ENCODE peak calls at places on chromosomes 7 and 10, in four cellular contexts. One of them, this sample, is unnamed.

GRCh38 chr10:110694263-110694662 is 50.1 kb downstream of the RBM20 start:
- DNase-seq in fibroblast of lung: no peak
- DNase-seq in stomach: no peak
- DNase-seq in fibroblast of the aortic adventitia: no peak
- DNase-seq in this sample: no peak

GRCh38 chr10:2166061-2166460 is 428.7 kb upstream of the ADARB2 start:
- DNase-seq in fibroblast of lung: no peak
- DNase-seq in fibroblast of the aortic adventitia: no peak
- DNase-seq in stomach: no peak
- DNase-seq in this sample: no peak

GRCh38 chr10:109859221-109859620 is 64.1 kb downstream of the XPNPEP1 start:
- DNase-seq in fibroblast of lung: no peak
- DNase-seq in stomach: no peak
- DNase-seq in fibroblast of the aortic adventitia: no peak
- DNase-seq in this sample: no peak

GRCh38 chr10:22620140-22620857 is 94.1 kb downstream of the PIP4K2A start:
- DNase-seq in fibroblast of the aortic adventitia: peak; percentile 99
- DNase-seq in fibroblast of lung: peak; percentile 98
- DNase-seq in stomach: peak; percentile 61
- DNase-seq in this sample: no peak

GRCh38 chr10:18478354-18478753 is 173.0 kb downstream of the NSUN6 start:
- DNase-seq in stomach: no peak
- DNase-seq in fibroblast of lung: no peak
- DNase-seq in fibroblast of the aortic adventitia: no peak
- DNase-seq in this sample: no peak

GRCh38 chr10:128463991-128464755 is 337.9 kb upstream of the MKI67 start:
- DNase-seq in fibroblast of the aortic adventitia: peak; percentile 14
- DNase-seq in stomach: peak; percentile 36
- DNase-seq in fibroblast of lung: peak; percentile 55
- DNase-seq in this sample: no peak

GRCh38 chr7:33882040-33882800 is 23.1 kb upstream of the BMPER start:
- DNase-seq in fibroblast of the aortic adventitia: peak; percentile 100
- DNase-seq in fibroblast of lung: peak; percentile 60
- DNase-seq in stomach: no peak
- DNase-seq in this sample: no peak

GRCh38 chr10:118383063-118383689 is 41.1 kb upstream of the FAM204A start:
- DNase-seq in fibroblast of the aortic adventitia: no peak
- DNase-seq in stomach: no peak
- DNase-seq in fibroblast of lung: no peak
- DNase-seq in this sample: no peak

GRCh38 chr7:38368191-38368605 is 94.8 kb upstream of the TARP start:
- DNase-seq in stomach: peak; percentile 57
- DNase-seq in fibroblast of the aortic adventitia: peak; percentile 50
- DNase-seq in fibroblast of lung: peak; percentile 57
- DNase-seq in this sample: peak; percentile 21

GRCh38 chr7:121451367-121452073 is 55.4 kb upstream of the FAM3C start:
- DNase-seq in fibroblast of the aortic adventitia: peak; percentile 14
- DNase-seq in stomach: no peak
- DNase-seq in fibroblast of lung: no peak
- DNase-seq in this sample: no peak

GRCh38 chr10:29501692-29502091 is 133.1 kb downstream of the SVIL start:
- DNase-seq in fibroblast of the aortic adventitia: peak; percentile 96
- DNase-seq in stomach: no peak
- DNase-seq in fibroblast of lung: peak; percentile 95
- DNase-seq in this sample: no peak

GRCh38 chr7:5652829-5653228 is 128.6 kb downstream of the RNF216 start:
- DNase-seq in fibroblast of the aortic adventitia: no peak
- DNase-seq in stomach: no peak
- DNase-seq in fibroblast of lung: no peak
- DNase-seq in this sample: no peak

GRCh38 chr10:50618624-50619023 is 5.1 kb downstream of the SGMS1 start:
- DNase-seq in fibroblast of lung: no peak
- DNase-seq in fibroblast of the aortic adventitia: no peak
- DNase-seq in stomach: no peak
- DNase-seq in this sample: no peak

GRCh38 chr7:23254051-23254681 is 7.6 kb downstream of the GPNMB start:
- DNase-seq in fibroblast of the aortic adventitia: no peak
- DNase-seq in fibroblast of lung: peak; percentile 65
- DNase-seq in stomach: no peak
- DNase-seq in this sample: no peak

GRCh38 chr10:115950320-115950719 is 322.7 kb downstream of the GFRA1 start:
- DNase-seq in stomach: no peak
- DNase-seq in fibroblast of lung: peak; percentile 72
- DNase-seq in fibroblast of the aortic adventitia: peak; percentile 90
- DNase-seq in this sample: no peak

GRCh38 chr7:85262891-85263290 is 76.0 kb upstream of the SEMA3D start:
- DNase-seq in fibroblast of the aortic adventitia: no peak
- DNase-seq in fibroblast of lung: no peak
- DNase-seq in stomach: no peak
- DNase-seq in this sample: no peak

GRCh38 chr7:145862212-145862611 is 254.4 kb upstream of the CNTNAP2 start:
- DNase-seq in fibroblast of the aortic adventitia: no peak
- DNase-seq in fibroblast of lung: no peak
- DNase-seq in stomach: no peak
- DNase-seq in this sample: no peak

GRCh38 chr10:100670828-100671479 is 74.4 kb upstream of the PAX2 start:
- DNase-seq in fibroblast of lung: no peak
- DNase-seq in fibroblast of the aortic adventitia: no peak
- DNase-seq in stomach: peak; percentile 28
- DNase-seq in this sample: no peak

GRCh38 chr10:125348536-125348935 is 188.2 kb upstream of the CTBP2 start:
- DNase-seq in fibroblast of the aortic adventitia: no peak
- DNase-seq in stomach: no peak
- DNase-seq in fibroblast of lung: no peak
- DNase-seq in this sample: no peak

GRCh38 chr7:14021069-14021468 is 31.6 kb upstream of the ETV1 start:
- DNase-seq in fibroblast of the aortic adventitia: peak; percentile 62
- DNase-seq in fibroblast of lung: peak; percentile 85
- DNase-seq in stomach: no peak
- DNase-seq in this sample: no peak

GRCh38 chr7:116863168-116863670 is 832 bp downstream of the CAPZA2 start:
- DNase-seq in stomach: no peak
- DNase-seq in fibroblast of lung: peak; percentile 31
- DNase-seq in fibroblast of the aortic adventitia: no peak
- DNase-seq in this sample: no peak

GRCh38 chr10:121838931-121839330 is 88.9 kb downstream of the ATE1 start:
- DNase-seq in fibroblast of lung: no peak
- DNase-seq in fibroblast of the aortic adventitia: no peak
- DNase-seq in stomach: no peak
- DNase-seq in this sample: no peak

GRCh38 chr10:63504145-63504881 is 16.9 kb upstream of the REEP3 start:
- DNase-seq in fibroblast of the aortic adventitia: no peak
- DNase-seq in fibroblast of lung: no peak
- DNase-seq in stomach: no peak
- DNase-seq in this sample: no peak

GRCh38 chr7:148484486-148484885 is 106.1 kb upstream of the C7orf33 start:
- DNase-seq in fibroblast of the aortic adventitia: no peak
- DNase-seq in fibroblast of lung: no peak
- DNase-seq in stomach: no peak
- DNase-seq in this sample: no peak

GRCh38 chr7:141251957-141252356 is 178.1 kb downstream of the TMEM178B start:
- DNase-seq in stomach: no peak
- DNase-seq in fibroblast of lung: no peak
- DNase-seq in fibroblast of the aortic adventitia: no peak
- DNase-seq in this sample: no peak
- TF ChIP-seq CTCF in stomach: no peak
- TF ChIP-seq CTCF in fibroblast of lung: no peak
- TF ChIP-seq CTCF in fibroblast of the aortic adventitia: no peak
- TF ChIP-seq CTCF in this sample: peak; percentile 39

GRCh38 chr7:20112646-20113045 is 104.5 kb downstream of the MACC1 start:
- DNase-seq in fibroblast of the aortic adventitia: no peak
- DNase-seq in fibroblast of lung: no peak
- DNase-seq in stomach: no peak
- DNase-seq in this sample: no peak

GRCh38 chr7:20111821-20112542 is 105.2 kb downstream of the MACC1 start:
- DNase-seq in stomach: no peak
- DNase-seq in fibroblast of lung: no peak
- DNase-seq in fibroblast of the aortic adventitia: no peak
- DNase-seq in this sample: no peak

GRCh38 chr7:20114463-20114862 is 102.7 kb downstream of the MACC1 start:
- DNase-seq in fibroblast of the aortic adventitia: no peak
- DNase-seq in fibroblast of lung: peak; percentile 10
- DNase-seq in stomach: no peak
- DNase-seq in this sample: no peak

GRCh38 chr7:20116869-20117268 is 100.3 kb downstream of the MACC1 start:
- DNase-seq in stomach: no peak
- DNase-seq in fibroblast of lung: no peak
- DNase-seq in fibroblast of the aortic adventitia: no peak
- DNase-seq in this sample: no peak

DNA sequence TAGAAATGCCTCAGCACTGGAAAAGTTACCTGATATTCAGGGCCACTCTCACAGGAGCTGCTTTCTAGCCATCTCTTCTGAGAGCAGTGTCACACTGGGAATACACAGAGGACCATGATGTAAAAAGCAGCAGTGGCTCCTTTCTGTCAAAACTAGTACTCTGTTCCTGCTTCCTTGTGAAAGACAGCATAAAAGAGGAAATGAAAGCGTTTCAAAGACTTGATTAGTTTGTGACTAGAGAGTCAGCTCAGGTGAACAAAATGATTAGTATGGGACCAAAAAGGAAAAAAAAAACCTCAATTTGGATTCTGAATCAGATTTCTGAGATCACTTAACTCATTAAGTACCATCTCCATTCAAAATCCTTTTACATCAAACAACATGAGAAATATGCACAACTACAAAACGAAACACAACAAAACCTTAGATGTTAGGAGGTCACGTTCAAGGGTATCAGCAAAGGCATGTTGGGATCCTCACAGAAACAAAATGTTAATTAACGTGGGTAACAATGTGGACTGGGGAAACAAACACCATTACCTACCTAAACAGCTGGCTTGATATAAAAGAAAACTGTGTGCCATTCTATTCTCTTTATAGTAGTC is 103.7 kb downstream of the MACC1 start:
- DNase-seq in fibroblast of lung: no peak
- DNase-seq in stomach: no peak
- DNase-seq in fibroblast of the aortic adventitia: no peak
- DNase-seq in this sample: no peak
- H3K4me3 ChIP-seq in fibroblast of lung: no peak overlapping the region
- H3K4me3 ChIP-seq in stomach: no peak overlapping the region
- H3K4me3 ChIP-seq in fibroblast of the aortic adventitia: no peak overlapping the region
- H3K4me3 ChIP-seq in this sample: no peak overlapping the region

GRCh38 chr10:102580230-102580629 is 64.0 kb upstream of the TRIM8 start:
- DNase-seq in stomach: no peak
- DNase-seq in fibroblast of lung: peak; percentile 29
- DNase-seq in fibroblast of the aortic adventitia: no peak
- DNase-seq in this sample: no peak

GRCh38 chr10:102582181-102582580 is 62.1 kb upstream of the TRIM8 start:
- DNase-seq in stomach: no peak
- DNase-seq in fibroblast of the aortic adventitia: no peak
- DNase-seq in fibroblast of lung: no peak
- DNase-seq in this sample: no peak

GRCh38 chr10:102581401-102581800 is 62.9 kb upstream of the TRIM8 start:
- DNase-seq in fibroblast of lung: no peak
- DNase-seq in stomach: no peak
- DNase-seq in fibroblast of the aortic adventitia: no peak
- DNase-seq in this sample: no peak

GRCh38 chr10:102586858-102587257 is 57.4 kb upstream of the TRIM8 start:
- DNase-seq in fibroblast of the aortic adventitia: no peak
- DNase-seq in fibroblast of lung: no peak
- DNase-seq in stomach: no peak
- DNase-seq in this sample: no peak

DNA sequence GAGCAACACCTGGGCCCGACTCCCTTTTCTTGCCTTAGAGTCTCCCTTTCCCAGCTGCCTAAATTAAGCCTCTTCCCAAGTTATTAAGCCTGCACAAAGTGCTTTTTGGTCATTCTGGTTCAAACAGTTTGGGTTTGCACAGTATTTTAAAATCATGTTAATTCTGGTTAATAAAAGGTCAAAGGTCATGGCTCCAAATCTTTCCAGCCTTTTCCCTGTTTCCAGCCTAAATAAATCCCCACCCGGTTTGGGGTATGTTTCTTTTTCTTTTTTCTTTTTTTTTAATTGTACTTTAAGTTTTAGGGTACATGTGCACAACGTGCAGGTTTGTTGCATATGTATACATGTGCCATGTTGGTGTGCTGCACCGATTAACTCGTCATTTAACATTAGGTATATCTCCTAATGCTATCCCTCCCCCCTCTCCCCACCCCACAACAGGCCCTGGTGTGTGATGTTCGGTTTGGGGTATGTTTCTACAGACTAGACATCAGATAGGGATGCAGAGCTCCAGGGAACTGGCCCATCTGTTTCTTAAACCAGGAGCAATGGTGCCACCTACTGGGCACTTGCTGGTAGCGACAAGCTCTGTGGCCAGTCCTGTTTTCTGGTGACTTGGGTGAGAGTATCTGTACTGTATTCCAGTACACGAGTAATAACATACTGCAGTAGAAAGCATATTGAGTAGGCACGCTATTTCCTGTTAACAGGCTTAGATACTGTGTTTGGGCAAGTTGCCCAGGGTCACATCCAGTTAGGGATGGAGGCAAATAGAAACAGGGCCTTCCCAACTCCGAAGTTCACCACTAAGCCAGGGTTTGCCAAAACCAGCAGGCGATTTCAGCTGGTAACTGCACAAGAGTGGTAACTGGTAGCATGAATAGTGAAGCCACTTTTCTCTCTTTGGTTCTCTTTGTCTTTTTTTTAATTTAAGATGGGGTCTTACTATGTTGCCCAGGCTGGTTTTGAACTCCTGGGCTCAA is 60.6 kb upstream of the TRIM8 start:
- DNase-seq in fibroblast of lung: peak; percentile 74
- DNase-seq in fibroblast of the aortic adventitia: peak; percentile 95
- DNase-seq in stomach: peak; percentile 90
- DNase-seq in this sample: peak; percentile 61
- TF ChIP-seq CTCF in fibroblast of lung: peak; percentile 83
- TF ChIP-seq CTCF in fibroblast of the aortic adventitia: peak; percentile 89
- TF ChIP-seq CTCF in stomach: peak; percentile 78
- TF ChIP-seq CTCF in this sample: peak; percentile 95

DNA sequence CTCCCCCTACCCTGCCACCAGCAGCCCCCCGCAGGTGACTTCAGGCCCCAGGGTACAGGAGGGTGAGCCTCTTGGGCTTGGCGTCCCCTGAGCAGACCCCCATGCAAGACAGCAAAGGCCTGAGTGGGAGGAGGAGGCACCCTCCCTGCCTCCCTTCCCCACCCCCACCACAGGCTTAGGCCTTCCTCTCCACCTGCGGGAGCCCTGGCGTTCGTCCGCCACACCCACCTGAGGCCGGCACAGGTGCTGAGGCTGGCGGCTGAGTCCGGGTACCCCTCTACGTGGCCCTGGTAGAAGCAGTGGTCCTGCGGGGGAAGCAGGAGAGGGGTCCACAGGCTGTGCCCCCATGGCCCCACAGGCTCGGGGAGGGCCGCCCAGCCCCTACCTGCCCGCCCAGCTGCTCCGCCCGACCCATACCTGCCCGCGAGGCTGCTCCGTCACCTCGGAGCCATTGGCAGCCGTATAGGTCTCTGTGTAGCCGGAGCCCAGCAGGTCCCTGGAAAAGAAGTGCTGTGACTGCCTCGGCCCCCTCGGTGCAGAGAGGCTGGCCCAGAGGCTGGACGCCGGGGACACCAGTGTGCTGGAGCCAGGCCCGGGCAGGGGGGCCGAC is 3.0 kb downstream of the ADAM8 start:
- DNase-seq in fibroblast of the aortic adventitia: no peak
- DNase-seq in stomach: no peak
- DNase-seq in fibroblast of lung: no peak
- DNase-seq in this sample: no peak
- H3K4me3 ChIP-seq in fibroblast of the aortic adventitia: no peak overlapping the region
- H3K4me3 ChIP-seq in stomach: no peak overlapping the region
- H3K4me3 ChIP-seq in fibroblast of lung: no peak overlapping the region
- H3K4me3 ChIP-seq in this sample: no peak overlapping the region

This sample was measured in LNCaP clone FGC.